ENCODE peak calls at places on chromosomes 5 and 9, in eight cellular contexts. H is HFFc6; I is NCI-H1092; F is mesenchymal stem cell; L is MCF 10A; N is small intestine; C is activated CD4-positive, CD25-positive, alpha-beta regulatory T cell treated with anti-CD3 and anti-CD28 coated beads, Interleukin-2, amount 50 U/mL, for 16 hours; M is H54. Q is an unnamed sample.
A peak's percentile ranks its signal among the peaks of the same experiment; 100 is the strongest.

GRCh38 chr9:1619915-1620705 is 395.0 kb upstream of the SMARCA2 start:
- DNase-seq in N (no peak), M (no peak), I (no peak), C (no peak), F (no peak), L (peak; percentile 32), H (no peak), Q (peak; percentile 33)

GRCh38 chr5:96260009-96260408 is 173.0 kb downstream of the PCSK1 start:
- DNase-seq in H (no peak), N (no peak), I (no peak), L (no peak), F (no peak), M (no peak), C (no peak), Q (no peak)

GRCh38 chr9:89888677-89889076 is 283.9 kb downstream of the GADD45G start:
- DNase-seq in I (no peak), C (no peak), L (no peak), F (no peak), M (no peak), N (no peak), H (no peak), Q (no peak)

GRCh38 chr5:132829742-132830435 is 558 bp downstream of the SHROOM1 start:
- DNase-seq in C (peak; percentile 28), L (peak; percentile 87), M (peak; percentile 90), N (peak; percentile 83), F (peak; percentile 71), I (peak; percentile 39), H (peak; percentile 51), Q (peak; percentile 75)

GRCh38 chr9:17130285-17130684 is 4.6 kb upstream of the CNTLN start:
- DNase-seq in C (no peak), L (no peak), N (no peak), I (no peak), F (no peak), H (no peak), M (no peak), Q (no peak)

GRCh38 chr5:69167488-69167845 is 517 bp downstream of the CCNB1 start:
- DNase-seq in F (peak; percentile 44), M (no peak), N (peak; percentile 7), C (no peak), H (no peak), I (no peak), L (no peak), Q (no peak)

GRCh38 chr5:179115307-179115706 is 55.1 kb downstream of the ZNF354C start:
- DNase-seq in I (no peak), C (no peak), M (no peak), F (no peak), H (no peak), L (no peak), N (no peak), Q (no peak)

GRCh38 chr5:155147222-155147621 is 133.7 kb downstream of the KIF4B start:
- DNase-seq in M (no peak), N (no peak), I (no peak), H (peak; percentile 2), C (no peak), L (peak; percentile 39), F (peak; percentile 1), Q (no peak)

GRCh38 chr9:113646946-113647914 is 183.7 kb downstream of the RGS3 start:
- DNase-seq in C (no peak), I (no peak), H (no peak), N (peak; percentile 57), F (no peak), M (no peak), L (no peak), Q (no peak)

GRCh38 chr9:123999668-124000067 is 11.9 kb upstream of the LHX2 start:
- DNase-seq in M (no peak), C (no peak), L (no peak), I (no peak), F (no peak), N (no peak), H (no peak), Q (peak; percentile 15)

GRCh38 chr9:126049088-126049487 is 277.5 kb upstream of the MVB12B start:
- DNase-seq in N (no peak), F (no peak), C (no peak), I (no peak), M (no peak), L (no peak), H (no peak), Q (no peak)

GRCh38 chr5:135491552-135492318 is 39.6 kb upstream of the TIFAB start:
- DNase-seq in F (no peak), M (no peak), H (no peak), N (peak; percentile 6), L (peak; percentile 97), C (no peak), I (peak; percentile 72), Q (no peak)

GRCh38 chr9:130770679-130771442 is 64.2 kb upstream of the ABL1 start:
- DNase-seq in M (no peak), H (peak; percentile 68), L (peak; percentile 76), C (no peak), F (peak; percentile 85), I (peak; percentile 32), N (peak; percentile 68), Q (peak; percentile 72)

GRCh38 chr9:7186175-7186574 is 428.4 kb downstream of the KDM4C start:
- DNase-seq in H (peak; percentile 12), L (peak; percentile 67), M (no peak), C (no peak), I (no peak), N (peak; percentile 49), F (peak; percentile 11), Q (peak; percentile 57)

GRCh38 chr5:14914603-14915277 is 43.2 kb upstream of the ANKH start:
- DNase-seq in C (no peak), N (no peak), M (peak; percentile 33), F (peak; percentile 19), I (no peak), L (peak; percentile 62), H (peak; percentile 70), Q (no peak)